ENCODE peak calls at places on chromosome 17, in four cellular contexts. G is K562, W is HepG2, Y is GM12878. S is an unnamed sample.

GRCh38 chr17:8741771-8742170 is 2.9 kb downstream of the CCDC42 start:
- DNase-seq in W (no peak), G (no peak), Y (no peak), S (no peak)

GRCh38 chr17:68033636-68034451 is 1.7 kb upstream of the KPNA2 start:
- DNase-seq in G (peak), Y (no peak), W (peak), S (peak)

GRCh38 chr17:73118876-73119485 is 26.5 kb upstream of the SLC39A11 start:
- DNase-seq in W (no peak), Y (no peak), G (no peak), S (no peak)

GRCh38 chr17:35052780-35053179 is 10.7 kb downstream of the RFFL start:
- DNase-seq in Y (no peak), W (no peak), G (no peak), S (no peak)

GRCh38 chr17:37608369-37609169 is 649 bp downstream of the SYNRG start:
- DNase-seq in Y (no peak), W (peak), G (peak), S (peak)

GRCh38 chr17:59825533-59826316 is 67.0 kb downstream of the TUBD1 start:
- DNase-seq in W (no peak), Y (no peak), G (no peak), S (no peak)

GRCh38 chr17:75980188-75981018 is 1.4 kb downstream of the TEN1 start:
- DNase-seq in Y (no peak), W (no peak), G (no peak), S (no peak)

GRCh38 chr17:66123163-66123562 is 68.8 kb downstream of the CEP112 start:
- DNase-seq in Y (no peak), G (no peak), W (no peak), S (no peak)

GRCh38 chr17:76124582-76125390 is 16.3 kb downstream of the FOXJ1 start:
- DNase-seq in G (peak), Y (no peak), W (no peak), S (peak)

GRCh38 chr17:50180066-50180465 is 14.3 kb downstream of the SGCA start:
- DNase-seq in G (no peak), W (no peak), Y (no peak), S (no peak)

GRCh38 chr17:67223924-67224323 is 21.1 kb downstream of the HELZ start:
- DNase-seq in W (peak), Y (no peak), G (peak), S (peak)

GRCh38 chr17:74773871-74774286 is 2.3 kb downstream of the NAT9 start:
- DNase-seq in W (peak), G (no peak), Y (no peak), S (no peak)

GRCh38 chr17:50908860-50909764 is 43.0 kb upstream of the TOB1 start:
- DNase-seq in Y (no peak), W (peak), G (no peak), S (no peak)

GRCh38 chr17:28473542-28473941 is at the start of gene SLC13A2:
- DNase-seq in G (no peak), W (no peak), Y (no peak), S (no peak)

GRCh38 chr17:28471127-28471453 is 2.4 kb upstream of the SLC13A2 start:
- DNase-seq in W (no peak), Y (no peak), G (no peak), S (no peak)

GRCh38 chr17:28472871-28473497 is 460 bp upstream of the SLC13A2 start:
- DNase-seq in G (no peak), Y (no peak), W (no peak), S (no peak)

GRCh38 chr17:28470266-28471126 is 2.9 kb upstream of the SLC13A2 start:
- DNase-seq in W (no peak), Y (no peak), G (peak), S (no peak)

GRCh38 chr17:28471531-28472342 is 1.7 kb upstream of the SLC13A2 start:
- DNase-seq in W (no peak), G (no peak), Y (no peak), S (no peak)
- TF ChIP-seq FOXK2 in W (no peak), G (no peak), Y (no peak), S (no peak)

GRCh38 chr17:81487487-81488275 is 24.9 kb downstream of the ACTG1 start:
- DNase-seq in Y (no peak), G (peak), W (peak), S (peak)

GRCh38 chr17:81488276-81488860 is 24.2 kb downstream of the ACTG1 start:
- DNase-seq in Y (no peak), G (no peak), W (no peak), S (no peak)

GRCh38 chr17:81489012-81489968 is 23.3 kb downstream of the ACTG1 start:
- DNase-seq in W (no peak), G (no peak), Y (no peak), S (no peak)

GRCh38 chr17:81486174-81486810 is 26.3 kb downstream of the ACTG1 start:
- DNase-seq in W (no peak), G (no peak), Y (no peak), S (no peak)

DNA sequence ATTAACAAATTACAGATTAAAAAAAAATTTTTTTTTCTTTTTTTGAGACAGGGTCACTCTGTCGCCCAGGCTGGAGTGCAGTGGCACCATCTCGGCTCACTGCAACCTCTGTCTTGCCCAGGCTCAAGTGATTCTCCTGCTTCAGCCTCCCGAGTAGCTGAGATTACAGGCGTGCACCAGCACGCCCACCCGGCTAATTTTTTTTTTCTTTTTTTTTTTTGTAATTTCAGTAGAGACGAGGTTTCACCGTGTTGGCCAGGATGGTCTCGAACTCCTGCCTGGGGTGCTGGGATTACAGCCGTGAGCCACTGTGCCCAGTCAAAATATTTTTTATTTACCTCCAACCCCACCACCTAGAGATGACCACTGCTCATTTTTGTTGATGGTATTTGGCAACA is 25.5 kb downstream of the ACTG1 start:
- DNase-seq in G (no peak), Y (no peak), W (no peak), S (no peak)
- TF ChIP-seq FOXK2 in G (no peak), Y (no peak), W (no peak), S (no peak)

GRCh38 chr17:82899941-82900340 is 60.1 kb upstream of the ZNF750 start:
- DNase-seq in W (no peak), G (no peak), Y (no peak), S (no peak)

GRCh38 chr17:82901356-82901755 is 61.5 kb upstream of the ZNF750 start:
- DNase-seq in Y (no peak), W (no peak), G (no peak), S (no peak)

GRCh38 chr17:82898976-82899514 is 59.2 kb upstream of the ZNF750 start:
- DNase-seq in W (no peak), G (no peak), Y (no peak), S (no peak)

GRCh38 chr17:82901836-82902235 is 62.0 kb upstream of the ZNF750 start:
- DNase-seq in G (no peak), W (no peak), Y (no peak), S (no peak)

DNA sequence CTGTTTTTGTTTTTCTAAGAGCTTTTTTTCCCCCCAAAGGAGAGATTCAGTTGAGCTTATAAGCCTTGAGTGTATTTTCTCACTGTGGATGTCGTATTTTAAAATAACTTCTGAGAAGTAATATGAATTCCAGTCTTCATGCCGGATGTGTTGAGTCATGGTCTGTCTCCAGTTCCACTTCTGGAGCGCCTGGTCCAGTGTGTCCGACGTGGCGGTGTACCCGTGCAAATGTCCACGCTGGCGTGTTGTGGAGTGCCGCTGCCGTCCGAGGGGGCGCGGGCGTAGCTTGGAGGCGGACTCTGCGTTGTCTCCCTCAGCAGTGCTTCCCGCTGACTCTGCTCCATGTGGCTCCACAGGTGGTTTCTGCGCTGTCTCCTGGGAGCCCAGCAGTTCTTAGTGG is 60.9 kb upstream of the ZNF750 start:
- DNase-seq in W (no peak), G (no peak), Y (no peak), S (no peak)
- TF ChIP-seq FOXK2 in W (no peak), G (no peak), Y (no peak), S (no peak)

DNA sequence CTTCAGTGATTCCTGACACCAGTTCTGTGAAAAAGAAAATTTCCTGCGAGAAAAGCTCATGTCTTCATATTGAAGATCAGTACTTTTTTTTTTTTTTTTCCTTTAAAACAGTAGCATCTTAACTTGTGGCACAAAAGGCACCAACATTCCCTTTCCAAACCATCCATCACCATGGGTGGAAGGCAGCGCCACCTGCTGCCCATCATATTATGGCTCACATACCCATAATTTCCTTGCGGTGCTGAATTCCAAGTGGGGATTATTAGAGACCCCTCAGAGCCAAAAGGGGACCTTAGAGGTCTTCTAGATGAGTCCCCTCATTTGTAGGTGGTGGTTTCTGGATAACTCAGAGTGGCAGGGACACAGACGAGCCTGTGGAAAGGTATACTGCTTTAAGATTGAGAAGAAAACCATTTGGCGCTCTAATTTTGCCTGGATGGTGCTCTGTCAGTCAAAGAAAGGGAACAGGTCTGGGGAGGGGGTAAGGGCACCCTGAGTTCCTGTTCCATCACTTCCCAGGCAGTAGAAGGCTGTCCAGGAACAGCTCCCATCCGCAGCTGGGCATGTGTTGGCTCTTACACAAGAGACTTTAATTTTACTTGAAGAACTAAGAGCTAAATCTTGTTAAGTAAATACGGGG is 7.9 kb upstream of the SOST start:
- DNase-seq in W (peak), G (peak), Y (no peak), S (peak)
- TF ChIP-seq FOXK2 in W (no peak), G (no peak), Y (no peak), S (no peak)

GRCh38 chr17:61235001-61235820 is 164.4 kb upstream of the TBX2 start:
- DNase-seq in W (no peak), Y (no peak), G (no peak), S (no peak)

GRCh38 chr17:61234102-61234750 is 165.4 kb upstream of the TBX2 start:
- DNase-seq in W (no peak), Y (no peak), G (no peak), S (no peak)

GRCh38 chr17:61230461-61230860 is 169.2 kb upstream of the TBX2 start:
- DNase-seq in G (no peak), W (no peak), Y (no peak), S (no peak)

GRCh38 chr17:61230972-61231820 is 168.4 kb upstream of the TBX2 start:
- DNase-seq in Y (no peak), G (no peak), W (no peak), S (no peak)

GRCh38 chr17:61232871-61233270 is 166.8 kb upstream of the TBX2 start:
- DNase-seq in G (no peak), W (no peak), Y (no peak), S (no peak)
- TF ChIP-seq FOXK2 in G (no peak), W (no peak), Y (no peak), S (no peak)

S was measured in HEK293T.